ENCODE peak calls at places on chromosome 19, in eight cellular contexts. R is stomach, N is SK-N-SH, E is A549, V is GM12878, Y is tibial nerve, K is H1, I is K562. J is an unnamed sample.

GRCh38 chr19:40380199-40381037 is 9.6 kb downstream of the HIPK4 start:
- DNase-seq in R (no peak), N (peak; percentile 11), E (no peak), V (no peak), Y (no peak), K (no peak), I (no peak), J (no peak)

GRCh38 chr19:50843701-50844221 is 10.4 kb upstream of the KLK15 start:
- DNase-seq in R (no peak), N (no peak), E (no peak), V (no peak), Y (no peak), K (no peak), I (no peak), J (no peak)

GRCh38 chr19:44611812-44612295 is 1.5 kb upstream of the IGSF23 start:
- DNase-seq in R (no peak), N (no peak), E (no peak), V (no peak), Y (no peak), K (no peak), I (no peak), J (no peak)

GRCh38 chr19:19403373-19403901 is 2.0 kb upstream of the GATAD2A start:
- DNase-seq in R (no peak), N (no peak), E (no peak), V (no peak), Y (no peak), K (no peak), I (no peak), J (no peak)

GRCh38 chr19:33998302-33998701 is 174.0 kb upstream of the LSM14A start:
- DNase-seq in R (no peak), N (peak; percentile 20), E (peak; percentile 35), V (no peak), Y (no peak), K (no peak), I (no peak), J (no peak)

GRCh38 chr19:11538232-11539036 is at the start of gene CNN1:
- DNase-seq in R (peak; percentile 29), N (no peak), E (no peak), V (no peak), Y (peak; percentile 13), K (peak; percentile 76), I (peak; percentile 83), J (peak; percentile 93)

GRCh38 chr19:51735759-51736449 is 12.1 kb upstream of the HAS1 start:
- DNase-seq in R (peak; percentile 50), N (no peak), E (no peak), V (no peak), Y (peak; percentile 60), K (no peak), I (no peak), J (no peak)

GRCh38 chr19:5218255-5218855 is 122.3 kb downstream of the PTPRS start:
- DNase-seq in R (no peak), N (no peak), E (no peak), V (no peak), Y (no peak), K (no peak), I (no peak), J (no peak)

GRCh38 chr19:11390359-11390758 is 6.2 kb upstream of the EPOR start:
- DNase-seq in R (no peak), N (peak; percentile 23), E (no peak), V (no peak), Y (no peak), K (no peak), I (no peak), J (no peak)

GRCh38 chr19:3783660-3784584 is 2.3 kb downstream of the MATK start:
- DNase-seq in R (no peak), N (peak; percentile 88), E (no peak), V (no peak), Y (no peak), K (no peak), I (peak; percentile 57), J (no peak)

GRCh38 chr19:3576696-3577443 is 4.1 kb downstream of the HMG20B start:
- DNase-seq in R (peak; percentile 48), N (peak; percentile 78), E (no peak), V (no peak), Y (no peak), K (peak; percentile 58), I (peak; percentile 91), J (peak; percentile 59)

GRCh38 chr19:6503407-6504201 is 1.5 kb upstream of the TUBB4A start:
- DNase-seq in R (no peak), N (no peak), E (no peak), V (no peak), Y (no peak), K (no peak), I (no peak), J (no peak)

GRCh38 chr19:35663981-35664380 is 2.3 kb upstream of the UPK1A start:
- DNase-seq in R (no peak), N (no peak), E (no peak), V (no peak), Y (no peak), K (no peak), I (no peak), J (no peak)

GRCh38 chr19:37594982-37595382 is 306 bp downstream of the ZNF540 start:
- DNase-seq in R (peak; percentile 62), N (no peak), E (peak; percentile 20), V (peak; percentile 16), Y (peak; percentile 54), K (no peak), I (peak; percentile 32), J (peak; percentile 64)

GRCh38 chr19:1612114-1613086 is 7.1 kb upstream of the UQCR11 start:
- DNase-seq in R (no peak), N (no peak), E (no peak), V (no peak), Y (no peak), K (no peak), I (no peak), J (no peak)

GRCh38 chr19:47036233-47036651 is 12.2 kb downstream of the TMEM160 start:
- DNase-seq in R (peak; percentile 54), N (no peak), E (no peak), V (no peak), Y (no peak), K (no peak), I (no peak), J (no peak)

GRCh38 chr19:42378225-42378929 is 11.7 kb downstream of the CNFN start:
- DNase-seq in R (no peak), N (no peak), E (no peak), V (no peak), Y (no peak), K (no peak), I (no peak), J (no peak)
- H3K27ac ChIP-seq in R (no peak overlapping the region), N (no peak overlapping the region), E (no peak overlapping the region), V (no peak overlapping the region), Y (no peak overlapping the region), K (no peak overlapping the region), I (no peak overlapping the region), J (no peak overlapping the region)

DNA sequence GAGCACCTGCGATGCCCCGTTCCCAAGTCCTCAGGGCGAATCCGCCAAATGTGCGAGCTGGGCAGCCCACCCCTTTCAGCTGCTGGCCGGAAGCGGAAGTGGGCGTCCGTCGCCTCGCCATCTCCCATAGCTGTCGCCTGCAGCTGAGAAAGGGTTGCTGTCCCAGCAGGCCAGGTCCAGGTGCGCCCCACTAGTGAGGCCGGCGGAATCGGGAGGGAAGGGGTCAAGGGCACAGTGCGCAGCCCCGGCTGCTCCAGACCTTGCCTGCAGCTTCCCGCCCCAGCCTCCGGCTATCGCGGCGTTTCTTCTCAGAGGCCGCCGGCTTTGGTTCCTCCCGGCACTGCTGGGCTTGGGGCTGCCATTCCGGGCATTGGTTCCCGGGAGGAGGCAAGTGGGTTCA is at the start of gene ZNF177:
- DNase-seq in R (no peak), N (peak; percentile 79), E (no peak), V (no peak), Y (no peak), K (no peak), I (peak; percentile 27), J (no peak)
- H3K4me3 ChIP-seq in R (no peak within 1 kb of the TSS), N (peak within 1 kb of the TSS; percentile 57), E (no peak within 1 kb of the TSS), V (no peak within 1 kb of the TSS), Y (no peak within 1 kb of the TSS), K (no peak within 1 kb of the TSS), I (peak within 1 kb of the TSS; percentile 42), J (no peak within 1 kb of the TSS)

DNA sequence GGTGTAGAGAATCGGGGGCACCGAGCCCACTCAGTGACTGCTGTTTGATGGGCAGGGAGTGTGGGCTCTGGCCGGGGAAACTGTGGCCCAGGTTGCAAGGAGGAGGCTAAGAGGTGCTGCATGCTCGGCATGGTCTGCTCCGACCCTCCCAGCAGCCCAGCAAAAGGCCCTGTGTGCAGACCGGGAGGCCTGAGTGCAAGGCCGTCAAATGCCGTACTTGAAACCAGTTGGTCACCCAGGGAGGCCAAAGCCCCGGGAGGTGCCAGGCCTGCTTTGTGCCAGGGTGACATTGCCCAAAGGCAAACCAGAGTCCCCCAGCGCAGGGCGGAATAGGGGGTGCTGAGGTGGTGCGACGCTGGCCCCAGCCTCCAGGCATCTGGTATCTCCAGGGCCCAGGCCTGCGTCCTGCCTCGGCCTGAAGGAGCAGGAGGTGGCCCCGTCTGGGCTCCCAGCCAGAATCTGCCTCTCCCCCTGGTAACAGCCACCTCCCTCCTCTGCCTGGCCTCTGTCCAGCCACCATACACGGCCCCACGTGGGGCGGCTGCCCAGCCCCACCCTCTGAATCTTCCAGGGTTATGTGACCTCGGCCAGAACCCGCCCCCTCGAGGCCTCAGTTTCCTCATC is 4.0 kb downstream of the PIK3R2 start:
- DNase-seq in R (peak; percentile 95), N (peak; percentile 97), E (peak; percentile 62), V (no peak), Y (peak; percentile 55), K (no peak), I (peak; percentile 89), J (peak; percentile 92)
- TF ChIP-seq EP300 in R (no peak), N (peak; percentile 94), E (no peak), V (no peak), Y (peak; percentile 20), K (no peak), I (peak; percentile 75), J (no peak)

GRCh38 chr19:45771331-45771933 is 2.4 kb upstream of the SIX5 start:
- DNase-seq in R (peak; percentile 40), N (no peak), E (no peak), V (no peak), Y (no peak), K (no peak), I (no peak), J (peak; percentile 72)

GRCh38 chr19:45772130-45772880 is 3.3 kb upstream of the SIX5 start:
- DNase-seq in R (peak; percentile 46), N (no peak), E (no peak), V (no peak), Y (no peak), K (no peak), I (no peak), J (peak; percentile 45)

GRCh38 chr19:45772912-45773311 is 3.9 kb upstream of the SIX5 start:
- DNase-seq in R (no peak), N (no peak), E (no peak), V (no peak), Y (no peak), K (no peak), I (no peak), J (no peak)

GRCh38 chr19:45774765-45775164 is 5.7 kb upstream of the SIX5 start:
- DNase-seq in R (no peak), N (no peak), E (peak; percentile 71), V (no peak), Y (no peak), K (peak; percentile 87), I (no peak), J (no peak)

DNA sequence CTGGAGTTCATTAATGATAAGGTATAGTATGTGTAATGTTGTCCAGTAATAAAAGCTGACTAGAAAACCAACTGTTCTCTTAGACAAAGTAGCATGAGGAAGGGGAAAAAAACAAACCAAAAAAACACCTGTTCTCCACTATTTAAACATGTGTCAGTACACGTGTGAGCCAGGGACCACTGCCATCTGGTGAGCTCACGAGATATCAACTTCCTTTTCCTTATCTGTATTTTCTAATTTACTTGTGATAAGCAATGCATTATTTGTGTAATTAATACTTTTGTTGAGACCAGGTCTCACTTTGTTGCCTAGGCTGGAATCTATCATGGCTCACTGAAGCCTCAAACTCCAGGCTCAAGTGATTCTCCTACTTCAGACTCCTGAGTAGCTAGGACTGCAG is 4.3 kb upstream of the SIX5 start:
- DNase-seq in R (peak; percentile 88), N (no peak), E (no peak), V (no peak), Y (no peak), K (no peak), I (no peak), J (no peak)
- H3K27ac ChIP-seq in R (peak overlapping the region; percentile 97), N (no peak overlapping the region), E (no peak overlapping the region), V (no peak overlapping the region), Y (no peak overlapping the region), K (no peak overlapping the region), I (no peak overlapping the region), J (no peak overlapping the region)